ENCODE peak calls at places on chromosomes 16 and 17, in four cellular contexts. One of them, this sample, is unnamed. For H3K4me1, H3K27me3 and H3K36me3, the result is how much of the 10 kb centered on the place peaks cover.

GRCh38 chr17:58873926-58874325 is 118.3 kb downstream of the PPM1E start:
- DNase-seq in CD8-positive, alpha-beta memory T cell: no peak
- DNase-seq in adipocyte: no peak
- DNase-seq in breast epithelium: no peak
- DNase-seq in this sample: no peak

GRCh38 chr17:40209404-40210093 is 9.6 kb upstream of the WIPF2 start:
- DNase-seq in breast epithelium: no peak
- DNase-seq in adipocyte: peak
- DNase-seq in CD8-positive, alpha-beta memory T cell: no peak
- DNase-seq in this sample: no peak

GRCh38 chr17:45902892-45903346 is 8.6 kb downstream of the MAPT start:
- DNase-seq in CD8-positive, alpha-beta memory T cell: no peak
- DNase-seq in breast epithelium: no peak
- DNase-seq in adipocyte: no peak
- DNase-seq in this sample: no peak

GRCh38 chr16:80056334-80056733 is 455.8 kb upstream of the MAF start:
- DNase-seq in CD8-positive, alpha-beta memory T cell: no peak
- DNase-seq in adipocyte: peak
- DNase-seq in breast epithelium: no peak
- DNase-seq in this sample: no peak

GRCh38 chr16:27901956-27902355 is 161.6 kb downstream of the GSG1L start:
- DNase-seq in CD8-positive, alpha-beta memory T cell: no peak
- DNase-seq in breast epithelium: no peak
- DNase-seq in adipocyte: no peak
- DNase-seq in this sample: no peak

GRCh38 chr16:75733305-75734141 is 7.2 kb upstream of the CPHXL start:
- DNase-seq in breast epithelium: no peak
- DNase-seq in adipocyte: peak
- DNase-seq in CD8-positive, alpha-beta memory T cell: no peak
- DNase-seq in this sample: no peak

GRCh38 chr17:77388384-77389306 is 247.9 kb downstream of the SEC14L1 start:
- DNase-seq in adipocyte: no peak
- DNase-seq in CD8-positive, alpha-beta memory T cell: no peak
- DNase-seq in breast epithelium: peak
- DNase-seq in this sample: no peak

GRCh38 chr16:84559311-84559932 is 55.0 kb upstream of the MEAK7 start:
- DNase-seq in adipocyte: no peak
- DNase-seq in CD8-positive, alpha-beta memory T cell: no peak
- DNase-seq in breast epithelium: no peak
- DNase-seq in this sample: no peak

GRCh38 chr17:42547001-42547461 is 5.7 kb upstream of the HSD17B1 start:
- DNase-seq in adipocyte: no peak
- DNase-seq in breast epithelium: no peak
- DNase-seq in CD8-positive, alpha-beta memory T cell: no peak
- DNase-seq in this sample: no peak

GRCh38 chr16:3282103-3282746 is 1.1 kb upstream of the ZNF263 start:
- DNase-seq in CD8-positive, alpha-beta memory T cell: no peak
- DNase-seq in breast epithelium: no peak
- DNase-seq in adipocyte: no peak
- DNase-seq in this sample: no peak

GRCh38 chr16:87255866-87256265 is 61.3 kb downstream of the C16orf95 start:
- DNase-seq in adipocyte: no peak
- DNase-seq in CD8-positive, alpha-beta memory T cell: no peak
- DNase-seq in breast epithelium: no peak
- DNase-seq in this sample: no peak

GRCh38 chr16:53598513-53599266 is 95.7 kb upstream of the AKTIP start:
- DNase-seq in CD8-positive, alpha-beta memory T cell: no peak
- DNase-seq in breast epithelium: no peak
- DNase-seq in adipocyte: no peak
- DNase-seq in this sample: no peak

GRCh38 chr17:50396261-50397110 is 837 bp downstream of the LRRC59 start:
- DNase-seq in breast epithelium: peak
- DNase-seq in adipocyte: peak
- DNase-seq in CD8-positive, alpha-beta memory T cell: peak
- DNase-seq in this sample: peak

GRCh38 chr16:67191410-67191994 is 453 bp upstream of the E2F4 start:
- DNase-seq in CD8-positive, alpha-beta memory T cell: no peak
- DNase-seq in breast epithelium: no peak
- DNase-seq in adipocyte: no peak
- DNase-seq in this sample: no peak

GRCh38 chr16:15899538-15900100 is 11.2 kb upstream of the CEP20 start:
- DNase-seq in adipocyte: peak
- DNase-seq in breast epithelium: peak
- DNase-seq in CD8-positive, alpha-beta memory T cell: no peak
- DNase-seq in this sample: no peak

GRCh38 chr17:31486351-31487062 is 95.0 kb downstream of the RAB11FIP4 start:
- DNase-seq in adipocyte: no peak
- DNase-seq in breast epithelium: no peak
- DNase-seq in CD8-positive, alpha-beta memory T cell: no peak
- DNase-seq in this sample: no peak

GRCh38 chr16:35011-35775 is 18.2 kb downstream of the POLR3K start:
- DNase-seq in CD8-positive, alpha-beta memory T cell: no peak
- DNase-seq in adipocyte: no peak
- DNase-seq in breast epithelium: no peak
- DNase-seq in this sample: no peak

GRCh38 chr17:78925234-78925633 is at the start of gene TIMP2:
- DNase-seq in breast epithelium: peak
- DNase-seq in CD8-positive, alpha-beta memory T cell: peak
- DNase-seq in adipocyte: peak
- DNase-seq in this sample: peak

GRCh38 chr16:1296688-1297412 is 12.6 kb upstream of the UBE2I start:
- DNase-seq in CD8-positive, alpha-beta memory T cell: no peak
- DNase-seq in adipocyte: peak
- DNase-seq in breast epithelium: peak
- DNase-seq in this sample: no peak

GRCh38 chr17:38797091-38797490 is 2.3 kb downstream of the PIP4K2B start:
- DNase-seq in adipocyte: peak
- DNase-seq in breast epithelium: no peak
- DNase-seq in CD8-positive, alpha-beta memory T cell: no peak
- DNase-seq in this sample: no peak

GRCh38 chr17:78357177-78357586 is 2.7 kb downstream of the SOCS3 start:
- DNase-seq in adipocyte: peak
- DNase-seq in CD8-positive, alpha-beta memory T cell: no peak
- DNase-seq in breast epithelium: no peak
- DNase-seq in this sample: no peak

GRCh38 chr16:75052481-75053211 is 53.8 kb downstream of the ZNRF1 start:
- DNase-seq in adipocyte: no peak
- DNase-seq in breast epithelium: no peak
- DNase-seq in CD8-positive, alpha-beta memory T cell: no peak
- DNase-seq in this sample: no peak

GRCh38 chr16:54282923-54283734 is 3.5 kb downstream of the IRX3 start:
- DNase-seq in adipocyte: no peak
- DNase-seq in CD8-positive, alpha-beta memory T cell: no peak
- DNase-seq in breast epithelium: no peak
- DNase-seq in this sample: no peak

GRCh38 chr16:87305505-87306391 is 11.4 kb downstream of the C16orf95 start:
- DNase-seq in adipocyte: peak
- DNase-seq in breast epithelium: no peak
- DNase-seq in CD8-positive, alpha-beta memory T cell: no peak
- DNase-seq in this sample: no peak

GRCh38 chr17:34579017-34579946 is at the start of gene TMEM132E:
- DNase-seq in breast epithelium: peak
- DNase-seq in adipocyte: peak
- DNase-seq in CD8-positive, alpha-beta memory T cell: no peak
- DNase-seq in this sample: no peak
- H3K4me1 ChIP-seq in breast epithelium: under half
- H3K4me1 ChIP-seq in adipocyte: under half
- H3K4me1 ChIP-seq in CD8-positive, alpha-beta memory T cell: under half
- H3K4me1 ChIP-seq in this sample: under half

DNA sequence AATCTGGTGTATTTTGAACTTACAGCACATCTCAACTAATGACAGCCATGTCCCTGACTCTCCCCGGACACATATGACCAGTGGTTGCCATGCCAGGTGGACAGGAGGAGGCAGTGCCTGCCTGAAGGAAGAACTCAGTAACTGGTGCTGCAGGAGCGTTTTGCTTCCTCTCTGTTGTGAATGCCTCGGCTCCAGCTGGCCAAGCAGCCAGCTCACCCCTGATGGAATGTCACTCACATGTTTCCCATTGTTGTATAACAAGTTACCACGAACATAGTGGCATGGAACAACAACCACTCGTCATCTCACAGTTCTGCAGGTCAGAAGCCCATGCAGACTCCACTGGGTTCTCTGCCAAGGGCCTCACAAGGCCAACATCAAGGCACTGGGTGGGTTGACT is 20.1 kb upstream of the IRF8 start:
- DNase-seq in adipocyte: peak
- DNase-seq in CD8-positive, alpha-beta memory T cell: no peak
- DNase-seq in breast epithelium: no peak
- DNase-seq in this sample: no peak
- H3K27me3 ChIP-seq in adipocyte: under half
- H3K27me3 ChIP-seq in CD8-positive, alpha-beta memory T cell: under half
- H3K27me3 ChIP-seq in breast epithelium: under half
- H3K27me3 ChIP-seq in this sample: under half

GRCh38 chr17:1040216-1040600 is 43.3 kb downstream of the TIMM22 start:
- DNase-seq in breast epithelium: peak
- DNase-seq in CD8-positive, alpha-beta memory T cell: no peak
- DNase-seq in adipocyte: no peak
- DNase-seq in this sample: no peak

GRCh38 chr17:1039511-1040215 is 42.7 kb downstream of the TIMM22 start:
- DNase-seq in CD8-positive, alpha-beta memory T cell: no peak
- DNase-seq in breast epithelium: peak
- DNase-seq in adipocyte: no peak
- DNase-seq in this sample: no peak

GRCh38 chr17:1038459-1039118 is 41.7 kb downstream of the TIMM22 start:
- DNase-seq in breast epithelium: no peak
- DNase-seq in adipocyte: no peak
- DNase-seq in CD8-positive, alpha-beta memory T cell: no peak
- DNase-seq in this sample: no peak

GRCh38 chr17:1037238-1037879 is 40.4 kb downstream of the TIMM22 start:
- DNase-seq in CD8-positive, alpha-beta memory T cell: no peak
- DNase-seq in breast epithelium: no peak
- DNase-seq in adipocyte: no peak
- DNase-seq in this sample: no peak

GRCh38 chr17:1039119-1039507 is 42.2 kb downstream of the TIMM22 start:
- DNase-seq in CD8-positive, alpha-beta memory T cell: no peak
- DNase-seq in adipocyte: no peak
- DNase-seq in breast epithelium: no peak
- DNase-seq in this sample: no peak
- H3K36me3 ChIP-seq in CD8-positive, alpha-beta memory T cell: under half
- H3K36me3 ChIP-seq in adipocyte: under half
- H3K36me3 ChIP-seq in breast epithelium: under half
- H3K36me3 ChIP-seq in this sample: under half

GRCh38 chr17:5510776-5511175 is 24.4 kb downstream of the MIS12 start:
- DNase-seq in CD8-positive, alpha-beta memory T cell: no peak
- DNase-seq in adipocyte: no peak
- DNase-seq in breast epithelium: no peak
- DNase-seq in this sample: no peak

GRCh38 chr17:5508855-5509254 is 22.5 kb downstream of the MIS12 start:
- DNase-seq in breast epithelium: no peak
- DNase-seq in adipocyte: peak
- DNase-seq in CD8-positive, alpha-beta memory T cell: no peak
- DNase-seq in this sample: no peak

GRCh38 chr17:5506307-5506706 is 19.9 kb downstream of the MIS12 start:
- DNase-seq in adipocyte: no peak
- DNase-seq in CD8-positive, alpha-beta memory T cell: no peak
- DNase-seq in breast epithelium: no peak
- DNase-seq in this sample: no peak

GRCh38 chr17:5513610-5514009 is 27.2 kb downstream of the MIS12 start:
- DNase-seq in CD8-positive, alpha-beta memory T cell: no peak
- DNase-seq in breast epithelium: no peak
- DNase-seq in adipocyte: no peak
- DNase-seq in this sample: peak

GRCh38 chr17:5509482-5509881 is 23.1 kb downstream of the MIS12 start:
- DNase-seq in CD8-positive, alpha-beta memory T cell: no peak
- DNase-seq in adipocyte: peak
- DNase-seq in breast epithelium: no peak
- DNase-seq in this sample: no peak
- H3K4me1 ChIP-seq in CD8-positive, alpha-beta memory T cell: under half
- H3K4me1 ChIP-seq in adipocyte: under half
- H3K4me1 ChIP-seq in breast epithelium: under half
- H3K4me1 ChIP-seq in this sample: under half

DNA sequence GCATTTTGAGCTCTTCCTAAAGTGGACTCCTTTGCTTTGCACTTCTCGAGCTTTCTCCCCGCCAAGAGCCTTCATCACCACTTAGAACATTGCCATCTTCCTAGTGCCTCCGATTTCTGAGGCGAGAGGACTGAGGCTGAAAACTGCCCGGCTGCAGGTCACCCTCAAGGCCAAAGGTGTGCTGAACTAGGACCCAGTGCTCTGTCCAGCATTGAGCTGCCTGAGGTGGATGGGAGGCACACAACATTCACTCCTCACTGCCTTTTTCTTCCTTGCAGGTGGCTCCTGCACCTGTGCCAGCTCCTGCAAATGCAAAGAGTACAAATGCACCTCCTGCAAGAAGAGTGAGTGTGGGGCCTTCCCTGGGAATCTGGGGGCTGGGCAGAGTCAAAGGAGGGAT is 5.4 kb downstream of the MT1A start:
- DNase-seq in adipocyte: no peak
- DNase-seq in breast epithelium: no peak
- DNase-seq in CD8-positive, alpha-beta memory T cell: no peak
- DNase-seq in this sample: no peak
- H3K27me3 ChIP-seq in adipocyte: under half
- H3K27me3 ChIP-seq in breast epithelium: under half
- H3K27me3 ChIP-seq in CD8-positive, alpha-beta memory T cell: under half
- H3K27me3 ChIP-seq in this sample: under half

DNA sequence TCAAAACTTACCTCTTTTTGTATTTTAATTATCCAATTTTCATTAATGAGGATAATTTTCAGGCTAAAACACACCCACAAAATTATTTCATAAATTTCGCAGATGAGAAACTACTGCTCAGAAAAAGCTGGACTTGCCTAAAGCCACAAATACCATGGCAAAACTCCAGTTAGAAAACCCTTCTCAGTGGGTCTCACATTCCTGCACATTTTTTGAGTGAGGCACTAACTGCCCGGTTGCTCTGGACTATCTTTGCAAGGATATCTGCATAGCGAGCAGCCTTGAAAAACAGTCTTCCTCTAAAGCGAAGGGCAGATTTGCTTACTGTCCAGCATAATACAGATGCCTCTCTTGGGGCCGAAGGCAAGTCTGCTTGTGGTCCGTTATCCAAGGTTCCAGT is 9.8 kb downstream of the MPHOSPH6 start:
- DNase-seq in adipocyte: no peak
- DNase-seq in CD8-positive, alpha-beta memory T cell: no peak
- DNase-seq in breast epithelium: no peak
- DNase-seq in this sample: no peak
- H3K36me3 ChIP-seq in adipocyte: under half
- H3K36me3 ChIP-seq in CD8-positive, alpha-beta memory T cell: under half
- H3K36me3 ChIP-seq in breast epithelium: under half
- H3K36me3 ChIP-seq in this sample: under half

This sample was measured in CD4-positive, alpha-beta memory T cell.